ENCODE peak calls at places on chromosomes 1 and 21, in seven cellular contexts. W, R, K, V, B, O and E are unnamed samples.

GRCh38 chr1:106571109-106571508 is 485.4 kb upstream of the PRMT6 start:
- DNase-seq in R (no peak), W (no peak), O (no peak), B (no peak), V (no peak), K (no peak), E (no peak)

GRCh38 chr21:37207441-37208009 is 59.6 kb downstream of the VPS26C start:
- DNase-seq in B (no peak), W (no peak), V (peak), K (peak), R (no peak), O (peak), E (no peak)

GRCh38 chr1:9278114-9278513 is 14.6 kb upstream of the SPSB1 start:
- DNase-seq in R (peak), O (no peak), K (no peak), B (no peak), W (no peak), V (no peak), E (no peak)

GRCh38 chr1:173525936-173526335 is 48.8 kb downstream of the PRDX6 start:
- DNase-seq in W (no peak), O (no peak), K (no peak), R (peak), B (no peak), V (no peak), E (no peak)

GRCh38 chr1:95282496-95282850 is 48.5 kb downstream of the RWDD3 start:
- DNase-seq in K (no peak), W (no peak), R (peak), B (no peak), V (no peak), O (no peak), E (no peak)

GRCh38 chr1:116514708-116515525 is 55.9 kb downstream of the CD58 start:
- DNase-seq in R (peak), K (no peak), B (no peak), O (peak), V (peak), W (no peak), E (no peak)

GRCh38 chr1:101474039-101474665 is 237.3 kb downstream of the S1PR1 start:
- DNase-seq in O (no peak), R (peak), K (no peak), B (no peak), V (peak), W (no peak), E (peak)

GRCh38 chr1:66197785-66198184 is 336.2 kb upstream of the SGIP1 start:
- DNase-seq in R (peak), W (no peak), B (no peak), V (no peak), K (no peak), O (no peak), E (no peak)

GRCh38 chr1:61092643-61093042 is 10.3 kb downstream of the NFIA start:
- DNase-seq in O (no peak), V (no peak), K (no peak), W (no peak), B (no peak), R (no peak), E (no peak)

GRCh38 chr21:45011911-45012660 is 62.3 kb upstream of the ADARB1 start:
- DNase-seq in V (peak), W (peak), O (peak), R (peak), K (no peak), B (peak), E (no peak)

GRCh38 chr21:42767561-42767835 is 111.8 kb downstream of the WDR4 start:
- DNase-seq in B (no peak), R (no peak), W (peak), K (no peak), V (no peak), O (no peak), E (no peak)

GRCh38 chr1:69077198-69077597 is 490.5 kb upstream of the LRRC7 start:
- DNase-seq in O (no peak), W (no peak), B (no peak), K (no peak), V (no peak), R (no peak), E (peak)

GRCh38 chr1:207073906-207074820 is 14.5 kb upstream of the C4BPB start:
- DNase-seq in R (no peak), W (no peak), B (no peak), O (peak), V (no peak), K (no peak), E (no peak)

GRCh38 chr1:68495532-68495931 is 1.4 kb downstream of the DEPDC1 start:
- DNase-seq in O (peak), R (no peak), B (no peak), W (no peak), V (peak), K (no peak), E (peak)

GRCh38 chr1:33716976-33717688 is 146.7 kb upstream of the HMGB4 start:
- DNase-seq in O (no peak), R (no peak), K (no peak), V (no peak), B (no peak), W (no peak), E (no peak)

GRCh38 chr1:175757381-175758015 is 14.1 kb upstream of the TNR start:
- DNase-seq in O (no peak), V (peak), K (no peak), B (no peak), R (peak), W (peak), E (peak)

GRCh38 chr1:201214886-201215285 is 24.3 kb downstream of the IGFN1 start:
- DNase-seq in W (peak), O (no peak), B (no peak), K (no peak), R (no peak), V (no peak), E (no peak)

GRCh38 chr1:237792149-237792548 is 98.6 kb downstream of the ZP4 start:
- DNase-seq in W (no peak), R (no peak), O (no peak), B (no peak), K (no peak), V (no peak), E (peak)

GRCh38 chr1:114453361-114453784 is 57.6 kb downstream of the TRIM33 start:
- DNase-seq in K (no peak), V (no peak), O (no peak), W (no peak), B (no peak), R (no peak), E (no peak)

GRCh38 chr1:235416662-235417049 is 49.4 kb downstream of the TBCE start:
- DNase-seq in R (peak), W (no peak), K (no peak), O (peak), V (peak), B (no peak), E (no peak)

GRCh38 chr1:63318255-63319068 is 3.9 kb upstream of the FOXD3 start:
- DNase-seq in W (no peak), K (no peak), B (no peak), V (no peak), R (no peak), O (peak), E (no peak)

GRCh38 chr1:214920337-214920736 is 162.2 kb upstream of the KCNK2 start:
- DNase-seq in B (no peak), V (no peak), O (no peak), K (no peak), W (no peak), R (no peak), E (no peak)

GRCh38 chr21:35086357-35086756 is 37.3 kb upstream of the RUNX1 start:
- DNase-seq in V (peak), R (peak), B (no peak), W (no peak), O (peak), K (no peak), E (no peak)

GRCh38 chr1:28123461-28123961 is 35.1 kb upstream of the EYA3 start:
- DNase-seq in B (no peak), V (peak), R (peak), W (peak), O (peak), K (no peak), E (no peak)

GRCh38 chr1:61368876-61369275 is 286.5 kb downstream of the NFIA start:
- DNase-seq in V (no peak), W (no peak), K (no peak), O (no peak), B (no peak), R (no peak), E (no peak)

GRCh38 chr1:235920596-235921375 is 54.1 kb upstream of the LYST start:
- DNase-seq in W (no peak), K (no peak), R (peak), V (peak), O (peak), B (no peak), E (no peak)

GRCh38 chr1:48228156-48228555 is 5.6 kb downstream of the SLC5A9 start:
- DNase-seq in W (no peak), V (no peak), K (no peak), B (no peak), R (peak), O (no peak), E (no peak)

GRCh38 chr1:48223372-48224081 is 1.0 kb downstream of the SLC5A9 start:
- DNase-seq in K (no peak), V (no peak), W (no peak), R (no peak), B (no peak), O (no peak), E (no peak)

GRCh38 chr1:48225579-48225978 is 3.1 kb downstream of the SLC5A9 start:
- DNase-seq in B (no peak), O (no peak), R (no peak), W (no peak), V (no peak), K (no peak), E (no peak)

GRCh38 chr1:48229309-48229708 is 6.8 kb downstream of the SLC5A9 start:
- DNase-seq in B (no peak), V (no peak), O (no peak), K (no peak), R (no peak), W (no peak), E (no peak)

GRCh38 chr1:48227165-48228013 is 4.9 kb downstream of the SLC5A9 start:
- DNase-seq in B (no peak), K (no peak), R (no peak), V (no peak), W (no peak), O (no peak), E (no peak)
- H3K4me3 ChIP-seq in B (no peak), K (no peak), R (no peak), V (no peak), W (no peak), O (no peak), E (no peak)

DNA sequence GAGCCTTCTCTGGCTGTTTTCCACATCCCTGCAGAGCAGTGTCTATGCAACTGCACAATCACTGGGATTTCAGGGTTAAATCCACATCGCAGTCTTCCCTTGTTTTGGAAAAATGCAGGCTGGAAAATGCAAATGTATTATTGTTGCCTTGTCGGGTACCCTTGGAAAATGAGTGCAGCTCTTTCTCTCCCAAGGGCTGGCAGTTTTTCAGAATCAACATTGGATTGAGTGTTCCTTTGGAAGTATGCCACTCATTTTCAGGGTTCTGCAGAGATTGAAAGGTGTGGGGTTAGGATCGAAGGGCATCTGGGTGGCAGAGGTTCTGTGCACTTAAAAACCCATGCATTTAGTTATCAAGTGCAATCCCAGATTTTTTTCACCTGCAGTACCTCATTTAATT is 3.3 kb downstream of the NOS1AP start:
- DNase-seq in B (no peak), W (no peak), V (no peak), K (no peak), O (no peak), R (no peak), E (no peak)
- H3K4me3 ChIP-seq in B (no peak), W (peak), V (no peak), K (no peak), O (no peak), R (no peak), E (no peak)

GRCh38 chr1:37472994-37473393 is 1.4 kb upstream of the ZC3H12A start:
- DNase-seq in V (no peak), R (no peak), K (no peak), O (no peak), W (no peak), B (no peak), E (no peak)
- H3K4me3 ChIP-seq in V (peak), R (no peak), K (no peak), O (no peak), W (peak), B (no peak), E (no peak)

GRCh38 chr1:203477748-203478147 is 2.1 kb downstream of the PRELP start:
- DNase-seq in K (no peak), R (no peak), V (no peak), B (no peak), O (no peak), W (peak), E (no peak)
- H3K4me3 ChIP-seq in K (peak), R (no peak), V (no peak), B (no peak), O (no peak), W (no peak), E (no peak)